ENCODE peak calls at places on chromosome 9, in eight cellular contexts. G, Y, I, R, C, X, F and J are unnamed samples.

GRCh38 chr9:86801246-86801645 is 146.1 kb downstream of the GAS1 start:
- DNase-seq in G (no peak), I (no peak), F (no peak), R (no peak), C (no peak), Y (no peak), X (no peak), J (no peak)

GRCh38 chr9:117354252-117354847 is 60.5 kb downstream of the ASTN2 start:
- DNase-seq in G (peak; percentile 27), X (no peak), Y (no peak), I (no peak), F (no peak), R (no peak), C (no peak), J (no peak)

GRCh38 chr9:76572205-76572550 is 113.2 kb downstream of the GCNT1 start:
- DNase-seq in F (no peak), X (no peak), I (no peak), G (peak; percentile 36), R (no peak), C (no peak), Y (no peak), J (no peak)

GRCh38 chr9:113682297-113682771 is 193.8 kb upstream of the ZNF618 start:
- DNase-seq in X (peak; percentile 26), F (no peak), I (peak; percentile 40), G (peak; percentile 82), C (peak; percentile 42), Y (peak; percentile 90), R (peak; percentile 55), J (peak; percentile 59)

GRCh38 chr9:15889555-15889954 is 336.7 kb downstream of the CCDC171 start:
- DNase-seq in C (no peak), R (no peak), F (no peak), I (no peak), X (no peak), Y (peak; percentile 39), G (no peak), J (no peak)

GRCh38 chr9:134551657-134552348 is 89.8 kb upstream of the COL5A1 start:
- DNase-seq in Y (peak; percentile 98), I (no peak), C (no peak), G (no peak), R (no peak), F (no peak), X (no peak), J (peak; percentile 55)

GRCh38 chr9:96256800-96257199 is 45.2 kb downstream of the HSD17B3 start:
- DNase-seq in I (no peak), C (no peak), G (no peak), R (no peak), F (no peak), X (no peak), Y (peak; percentile 13), J (no peak)

GRCh38 chr9:5612187-5612535 is 16.7 kb upstream of the RIC1 start:
- DNase-seq in C (no peak), X (no peak), I (no peak), G (no peak), F (no peak), Y (no peak), R (no peak), J (no peak)

GRCh38 chr9:138060365-138060764 is 182.8 kb downstream of the CACNA1B start:
- DNase-seq in I (no peak), Y (no peak), C (no peak), F (no peak), R (no peak), X (no peak), G (no peak), J (peak; percentile 31)

GRCh38 chr9:91689006-91689405 is 261.0 kb downstream of the ROR2 start:
- DNase-seq in F (no peak), R (no peak), G (no peak), C (no peak), X (no peak), I (no peak), Y (no peak), J (no peak)

GRCh38 chr9:133238851-133239532 is 29.9 kb upstream of the OBP2B start:
- DNase-seq in X (peak; percentile 36), Y (peak; percentile 73), R (peak; percentile 69), I (peak; percentile 79), G (no peak), C (peak; percentile 63), F (peak; percentile 34), J (peak; percentile 89)

GRCh38 chr9:35835216-35835604 is 6.2 kb downstream of the TMEM8B start:
- DNase-seq in X (no peak), C (no peak), I (peak; percentile 20), R (no peak), F (no peak), Y (no peak), G (no peak), J (no peak)

GRCh38 chr9:81430727-81431126 is 258.6 kb downstream of the TLE1 start:
- DNase-seq in X (no peak), F (no peak), R (no peak), G (no peak), I (no peak), Y (peak; percentile 75), C (no peak), J (no peak)

GRCh38 chr9:78601957-78602565 is 305.1 kb downstream of the PSAT1 start:
- DNase-seq in F (no peak), R (no peak), X (no peak), G (peak; percentile 90), Y (peak; percentile 77), I (peak; percentile 20), C (no peak), J (no peak)

GRCh38 chr9:135705376-135705775 is 3.4 kb downstream of the KCNT1 start:
- DNase-seq in X (no peak), F (no peak), R (no peak), Y (no peak), I (peak; percentile 91), C (no peak), G (peak; percentile 8), J (no peak)

GRCh38 chr9:94782367-94783120 is 56.0 kb downstream of the AOPEP start:
- DNase-seq in I (no peak), R (no peak), Y (peak; percentile 44), C (no peak), F (no peak), X (no peak), G (no peak), J (no peak)

GRCh38 chr9:94204174-94204573 is 54.9 kb upstream of the ZNF169 start:
- DNase-seq in Y (no peak), X (no peak), C (no peak), F (no peak), G (no peak), R (no peak), I (no peak), J (no peak)

GRCh38 chr9:79592736-79593493 is 21.1 kb downstream of the TLE4 start:
- DNase-seq in X (no peak), C (no peak), I (no peak), F (no peak), R (no peak), G (no peak), Y (no peak), J (no peak)

GRCh38 chr9:7325980-7326379 is 473.6 kb downstream of the DMAC1 start:
- DNase-seq in I (no peak), R (no peak), Y (no peak), C (no peak), G (no peak), F (no peak), X (no peak), J (no peak)

GRCh38 chr9:135240871-135241311 is 153.4 kb downstream of the OLFM1 start:
- DNase-seq in C (no peak), R (no peak), X (no peak), G (no peak), I (no peak), Y (no peak), F (no peak), J (no peak)

GRCh38 chr9:112831281-112831851 is 59.3 kb downstream of the SLC46A2 start:
- DNase-seq in R (no peak), G (no peak), I (no peak), Y (no peak), X (no peak), C (no peak), F (no peak), J (peak; percentile 84)

GRCh38 chr9:17401858-17402257 is 177.0 kb upstream of the SH3GL2 start:
- DNase-seq in G (no peak), I (no peak), F (no peak), C (no peak), X (no peak), R (no peak), Y (peak; percentile 11), J (no peak)

GRCh38 chr9:95822583-95823431 is 52.7 kb upstream of the ERCC6L2 start:
- DNase-seq in X (no peak), Y (peak; percentile 88), G (no peak), C (no peak), R (no peak), F (no peak), I (no peak), J (no peak)

GRCh38 chr9:135309763-135310125 is 169.8 kb upstream of the PPP1R26 start:
- DNase-seq in C (no peak), R (no peak), Y (no peak), F (no peak), X (no peak), G (no peak), I (no peak), J (no peak)

GRCh38 chr9:37531699-37532098 is 44.5 kb downstream of the FBXO10 start:
- DNase-seq in Y (no peak), I (no peak), G (no peak), F (peak; percentile 26), C (no peak), R (no peak), X (no peak), J (no peak)

GRCh38 chr9:137919649-137920101 is 42.1 kb downstream of the CACNA1B start:
- DNase-seq in R (no peak), C (no peak), X (no peak), I (no peak), F (no peak), Y (no peak), G (no peak), J (no peak)

GRCh38 chr9:92140754-92141143 is 25.5 kb upstream of the SPTLC1 start:
- DNase-seq in G (no peak), I (no peak), R (no peak), C (no peak), Y (no peak), X (no peak), F (no peak), J (no peak)

GRCh38 chr9:99005651-99006050 is 61.9 kb downstream of the COL15A1 start:
- DNase-seq in I (no peak), Y (no peak), C (no peak), F (no peak), R (no peak), X (no peak), G (no peak), J (no peak)

GRCh38 chr9:36789886-36790285 is 217.2 kb downstream of the MELK start:
- DNase-seq in C (no peak), F (no peak), Y (no peak), X (no peak), R (no peak), G (peak; percentile 2), I (no peak), J (no peak)

GRCh38 chr9:36093384-36093783 is 43.1 kb upstream of the GLIPR2 start:
- DNase-seq in I (no peak), G (no peak), F (no peak), Y (no peak), C (no peak), X (no peak), R (no peak), J (no peak)

GRCh38 chr9:94912700-94913249 is 186.3 kb downstream of the AOPEP start:
- DNase-seq in X (no peak), R (no peak), Y (peak; percentile 96), G (no peak), I (no peak), C (no peak), F (no peak), J (no peak)

GRCh38 chr9:16344343-16344742 is 526.1 kb downstream of the BNC2 start:
- DNase-seq in F (no peak), C (no peak), Y (peak; percentile 87), I (no peak), G (no peak), R (no peak), X (no peak), J (no peak)

GRCh38 chr9:120730661-120731514 is 16.6 kb upstream of the MEGF9 start:
- DNase-seq in X (no peak), R (no peak), I (peak; percentile 30), Y (peak; percentile 93), C (no peak), G (peak; percentile 23), F (no peak), J (no peak)

GRCh38 chr9:90801507-90802289 is at the start of gene SYK:
- DNase-seq in I (peak; percentile 85), G (peak; percentile 93), R (no peak), F (no peak), X (no peak), C (no peak), Y (no peak), J (peak; percentile 73)